ENCODE peak calls at places on chromosomes 13 and 19, in six cellular contexts. One of them, this sample, is unnamed.

GRCh38 chr19:6062274-6062673 is 48.0 kb downstream of the RFX2 start:
- DNase-seq in GM12878: no peak
- DNase-seq in A549: no peak
- DNase-seq in PC-3: no peak
- DNase-seq in H9: no peak
- DNase-seq in OCI-LY7: no peak
- DNase-seq in this sample: no peak

GRCh38 chr19:56687036-56687435 is 15.5 kb upstream of the ZNF835 start:
- DNase-seq in GM12878: no peak
- DNase-seq in A549: no peak
- DNase-seq in PC-3: peak; percentile 4
- DNase-seq in H9: no peak
- DNase-seq in OCI-LY7: no peak
- DNase-seq in this sample: no peak

GRCh38 chr19:15894359-15894758 is 3.5 kb downstream of the CYP4F2 start:
- DNase-seq in GM12878: no peak
- DNase-seq in A549: no peak
- DNase-seq in PC-3: no peak
- DNase-seq in H9: no peak
- DNase-seq in OCI-LY7: no peak
- DNase-seq in this sample: no peak

GRCh38 chr19:45972944-45973525 is 630 bp downstream of the NOVA2 start:
- DNase-seq in GM12878: no peak
- DNase-seq in A549: no peak
- DNase-seq in PC-3: no peak
- DNase-seq in H9: no peak
- DNase-seq in OCI-LY7: no peak
- DNase-seq in this sample: peak; percentile 13

GRCh38 chr19:50897612-50898011 is 13.6 kb downstream of the KLK4 start:
- DNase-seq in GM12878: no peak
- DNase-seq in A549: no peak
- DNase-seq in PC-3: peak; percentile 48
- DNase-seq in H9: no peak
- DNase-seq in OCI-LY7: no peak
- DNase-seq in this sample: no peak

GRCh38 chr13:83221256-83221655 is 661.0 kb downstream of the SLITRK1 start:
- DNase-seq in GM12878: no peak
- DNase-seq in A549: peak; percentile 4
- DNase-seq in PC-3: peak; percentile 41
- DNase-seq in H9: no peak
- DNase-seq in OCI-LY7: peak; percentile 0
- DNase-seq in this sample: peak; percentile 8

GRCh38 chr19:39971380-39971841 is 446 bp downstream of the PSMC4 start:
- DNase-seq in GM12878: no peak
- DNase-seq in A549: no peak
- DNase-seq in PC-3: no peak
- DNase-seq in H9: no peak
- DNase-seq in OCI-LY7: no peak
- DNase-seq in this sample: peak; percentile 39

GRCh38 chr13:27524981-27525975 is 74.9 kb upstream of the MTIF3 start:
- DNase-seq in GM12878: no peak
- DNase-seq in A549: no peak
- DNase-seq in PC-3: no peak
- DNase-seq in H9: no peak
- DNase-seq in OCI-LY7: no peak
- DNase-seq in this sample: no peak

GRCh38 chr13:32976046-32976781 is 40.0 kb upstream of the KL start:
- DNase-seq in GM12878: no peak
- DNase-seq in A549: no peak
- DNase-seq in PC-3: no peak
- DNase-seq in H9: no peak
- DNase-seq in OCI-LY7: no peak
- DNase-seq in this sample: no peak

GRCh38 chr13:79999601-80000000 is 341.3 kb downstream of the SPRY2 start:
- DNase-seq in GM12878: no peak
- DNase-seq in A549: no peak
- DNase-seq in PC-3: no peak
- DNase-seq in H9: no peak
- DNase-seq in OCI-LY7: no peak
- DNase-seq in this sample: no peak

GRCh38 chr19:5210556-5210955 is 130.1 kb downstream of the PTPRS start:
- DNase-seq in GM12878: no peak
- DNase-seq in A549: no peak
- DNase-seq in PC-3: no peak
- DNase-seq in H9: no peak
- DNase-seq in OCI-LY7: no peak
- DNase-seq in this sample: no peak

GRCh38 chr19:43673702-43674629 is 4.0 kb upstream of the PLAUR start:
- DNase-seq in GM12878: no peak
- DNase-seq in A549: no peak
- DNase-seq in PC-3: no peak
- DNase-seq in H9: no peak
- DNase-seq in OCI-LY7: no peak
- DNase-seq in this sample: no peak

GRCh38 chr13:48138270-48138669 is 43.4 kb upstream of the MED4 start:
- DNase-seq in GM12878: no peak
- DNase-seq in A549: no peak
- DNase-seq in PC-3: no peak
- DNase-seq in H9: no peak
- DNase-seq in OCI-LY7: no peak
- DNase-seq in this sample: no peak

GRCh38 chr13:48493851-48494250 is 39.0 kb downstream of the RCBTB2 start:
- DNase-seq in GM12878: no peak
- DNase-seq in A549: no peak
- DNase-seq in PC-3: peak; percentile 91
- DNase-seq in H9: no peak
- DNase-seq in OCI-LY7: no peak
- DNase-seq in this sample: no peak

GRCh38 chr19:575527-576506 is 3.4 kb downstream of the BSG start:
- DNase-seq in GM12878: no peak
- DNase-seq in A549: no peak
- DNase-seq in PC-3: peak; percentile 75
- DNase-seq in H9: no peak
- DNase-seq in OCI-LY7: no peak
- DNase-seq in this sample: peak; percentile 48

GRCh38 chr13:44573071-44573470 is 3.1 kb downstream of the TSC22D1 start:
- DNase-seq in GM12878: no peak
- DNase-seq in A549: no peak
- DNase-seq in PC-3: no peak
- DNase-seq in H9: peak; percentile 37
- DNase-seq in OCI-LY7: no peak
- DNase-seq in this sample: no peak

GRCh38 chr19:29598036-29598435 is 8.0 kb upstream of the POP4 start:
- DNase-seq in GM12878: no peak
- DNase-seq in A549: no peak
- DNase-seq in PC-3: no peak
- DNase-seq in H9: no peak
- DNase-seq in OCI-LY7: no peak
- DNase-seq in this sample: no peak

GRCh38 chr13:32824061-32824460 is 192.2 kb upstream of the KL start:
- DNase-seq in GM12878: no peak
- DNase-seq in A549: no peak
- DNase-seq in PC-3: no peak
- DNase-seq in H9: no peak
- DNase-seq in OCI-LY7: no peak
- DNase-seq in this sample: no peak

GRCh38 chr13:36369268-36370107 is 23.3 kb upstream of the SPART start:
- DNase-seq in GM12878: no peak
- DNase-seq in A549: no peak
- DNase-seq in PC-3: no peak
- DNase-seq in H9: no peak
- DNase-seq in OCI-LY7: no peak
- DNase-seq in this sample: no peak

GRCh38 chr19:18895828-18896341 is at the start of gene CERS1:
- DNase-seq in GM12878: no peak
- DNase-seq in A549: no peak
- DNase-seq in PC-3: no peak
- DNase-seq in H9: no peak
- DNase-seq in OCI-LY7: no peak
- DNase-seq in this sample: peak; percentile 57

GRCh38 chr13:24288870-24289269 is 20.5 kb upstream of the C1QTNF9 start:
- DNase-seq in GM12878: no peak
- DNase-seq in A549: no peak
- DNase-seq in PC-3: no peak
- DNase-seq in H9: no peak
- DNase-seq in OCI-LY7: no peak
- DNase-seq in this sample: no peak

GRCh38 chr19:34118879-34119748 is 53.2 kb upstream of the LSM14A start:
- DNase-seq in GM12878: no peak
- DNase-seq in A549: no peak
- DNase-seq in PC-3: no peak
- DNase-seq in H9: no peak
- DNase-seq in OCI-LY7: no peak
- DNase-seq in this sample: no peak

GRCh38 chr19:7366701-7367420 is 18.1 kb downstream of the ARHGEF18 start:
- DNase-seq in GM12878: no peak
- DNase-seq in A549: peak; percentile 70
- DNase-seq in PC-3: peak; percentile 90
- DNase-seq in H9: no peak
- DNase-seq in OCI-LY7: peak; percentile 69
- DNase-seq in this sample: no peak

GRCh38 chr19:56112313-56112709 is 8.8 kb downstream of the ZNF787 start:
- DNase-seq in GM12878: no peak
- DNase-seq in A549: no peak
- DNase-seq in PC-3: no peak
- DNase-seq in H9: no peak
- DNase-seq in OCI-LY7: peak; percentile 22
- DNase-seq in this sample: no peak

GRCh38 chr19:6216236-6216995 is 63.4 kb downstream of the MLLT1 start:
- DNase-seq in GM12878: no peak
- DNase-seq in A549: no peak
- DNase-seq in PC-3: no peak
- DNase-seq in H9: no peak
- DNase-seq in OCI-LY7: no peak
- DNase-seq in this sample: no peak

GRCh38 chr19:16671652-16672274 is 10.8 kb downstream of the TMEM38A start:
- DNase-seq in GM12878: no peak
- DNase-seq in A549: no peak
- DNase-seq in PC-3: no peak
- DNase-seq in H9: no peak
- DNase-seq in OCI-LY7: no peak
- DNase-seq in this sample: no peak

GRCh38 chr13:110152351-110152750 is 154.6 kb downstream of the COL4A1 start:
- DNase-seq in GM12878: no peak
- DNase-seq in A549: no peak
- DNase-seq in PC-3: no peak
- DNase-seq in H9: no peak
- DNase-seq in OCI-LY7: no peak
- DNase-seq in this sample: no peak

GRCh38 chr13:110154370-110155031 is 152.5 kb downstream of the COL4A1 start:
- DNase-seq in GM12878: no peak
- DNase-seq in A549: no peak
- DNase-seq in PC-3: no peak
- DNase-seq in H9: no peak
- DNase-seq in OCI-LY7: no peak
- DNase-seq in this sample: no peak

GRCh38 chr13:110149036-110149435 is 157.9 kb downstream of the COL4A1 start:
- DNase-seq in GM12878: no peak
- DNase-seq in A549: no peak
- DNase-seq in PC-3: no peak
- DNase-seq in H9: no peak
- DNase-seq in OCI-LY7: no peak
- DNase-seq in this sample: no peak

GRCh38 chr13:110155072-110155471 is 151.9 kb downstream of the COL4A1 start:
- DNase-seq in GM12878: no peak
- DNase-seq in A549: no peak
- DNase-seq in PC-3: no peak
- DNase-seq in H9: peak; percentile 56
- DNase-seq in OCI-LY7: no peak
- DNase-seq in this sample: no peak

GRCh38 chr13:110150384-110151091 is 156.4 kb downstream of the COL4A1 start:
- DNase-seq in GM12878: no peak
- DNase-seq in A549: no peak
- DNase-seq in PC-3: peak; percentile 27
- DNase-seq in H9: no peak
- DNase-seq in OCI-LY7: no peak
- DNase-seq in this sample: no peak
- H3K27ac ChIP-seq in GM12878: no peak overlapping the region
- H3K27ac ChIP-seq in A549: no peak overlapping the region
- H3K27ac ChIP-seq in PC-3: no peak overlapping the region
- H3K27ac ChIP-seq in H9: no peak overlapping the region
- H3K27ac ChIP-seq in OCI-LY7: no peak overlapping the region
- H3K27ac ChIP-seq in this sample: no peak overlapping the region

GRCh38 chr13:78137404-78138142 is 218.9 kb upstream of the EDNRB start:
- DNase-seq in GM12878: peak; percentile 46
- DNase-seq in A549: peak; percentile 50
- DNase-seq in PC-3: peak; percentile 78
- DNase-seq in H9: peak; percentile 66
- DNase-seq in OCI-LY7: peak; percentile 51
- DNase-seq in this sample: peak; percentile 82
- H3K4me2 ChIP-seq in GM12878: peak overlapping the region; percentile 50
- H3K4me2 ChIP-seq in A549: peak overlapping the region; percentile 63
- H3K4me2 ChIP-seq in PC-3: no peak overlapping the region
- H3K4me2 ChIP-seq in H9: no peak overlapping the region
- H3K4me2 ChIP-seq in OCI-LY7: peak overlapping the region; percentile 53
- H3K4me2 ChIP-seq in this sample: no peak overlapping the region

GRCh38 chr19:3668331-3669133 is 31.7 kb downstream of the PIP5K1C start:
- DNase-seq in GM12878: no peak
- DNase-seq in A549: no peak
- DNase-seq in PC-3: no peak
- DNase-seq in H9: no peak
- DNase-seq in OCI-LY7: no peak
- DNase-seq in this sample: peak; percentile 52
- H3K27ac ChIP-seq in GM12878: no peak overlapping the region
- H3K27ac ChIP-seq in A549: no peak overlapping the region
- H3K27ac ChIP-seq in PC-3: no peak overlapping the region
- H3K27ac ChIP-seq in H9: no peak overlapping the region
- H3K27ac ChIP-seq in OCI-LY7: no peak overlapping the region
- H3K27ac ChIP-seq in this sample: peak overlapping the region; percentile 70

GRCh38 chr13:113815151-113816058 is 48.5 kb downstream of the GAS6 start:
- DNase-seq in GM12878: peak; percentile 40
- DNase-seq in A549: no peak
- DNase-seq in PC-3: peak; percentile 42
- DNase-seq in H9: no peak
- DNase-seq in OCI-LY7: peak; percentile 84
- DNase-seq in this sample: no peak

GRCh38 chr13:113818700-113819295 is 45.1 kb downstream of the GAS6 start:
- DNase-seq in GM12878: no peak
- DNase-seq in A549: no peak
- DNase-seq in PC-3: no peak
- DNase-seq in H9: no peak
- DNase-seq in OCI-LY7: no peak
- DNase-seq in this sample: no peak

GRCh38 chr13:113817860-113818691 is 45.8 kb downstream of the GAS6 start:
- DNase-seq in GM12878: no peak
- DNase-seq in A549: no peak
- DNase-seq in PC-3: no peak
- DNase-seq in H9: no peak
- DNase-seq in OCI-LY7: no peak
- DNase-seq in this sample: no peak

GRCh38 chr13:113816248-113816924 is 47.5 kb downstream of the GAS6 start:
- DNase-seq in GM12878: no peak
- DNase-seq in A549: no peak
- DNase-seq in PC-3: peak; percentile 37
- DNase-seq in H9: no peak
- DNase-seq in OCI-LY7: no peak
- DNase-seq in this sample: no peak

GRCh38 chr13:113816925-113817859 is 46.7 kb downstream of the GAS6 start:
- DNase-seq in GM12878: no peak
- DNase-seq in A549: peak; percentile 87
- DNase-seq in PC-3: peak; percentile 81
- DNase-seq in H9: peak; percentile 91
- DNase-seq in OCI-LY7: peak; percentile 83
- DNase-seq in this sample: peak; percentile 95
- H3K4me2 ChIP-seq in GM12878: peak overlapping the region; percentile 9
- H3K4me2 ChIP-seq in A549: peak overlapping the region; percentile 58
- H3K4me2 ChIP-seq in PC-3: peak overlapping the region; percentile 82
- H3K4me2 ChIP-seq in H9: no peak overlapping the region
- H3K4me2 ChIP-seq in OCI-LY7: peak overlapping the region; percentile 95
- H3K4me2 ChIP-seq in this sample: no peak overlapping the region

This sample was measured in hepatocyte.